ENCODE peak calls at places on chromosomes 11 and 22, in eight cellular contexts. A, G, X, R, O, Y, U and Q are unnamed samples.

GRCh38 chr11:65642014-65642671 is 4.2 kb downstream of the SIPA1 start:
- DNase-seq in A (no peak), G (no peak), X (no peak), R (no peak), O (no peak), Y (no peak), U (no peak), Q (no peak)

GRCh38 chr11:105838668-105839403 is 183.2 kb downstream of the MSANTD4 start:
- DNase-seq in A (no peak), G (no peak), X (no peak), R (peak; percentile 7), O (no peak), Y (no peak), U (no peak), Q (no peak)

GRCh38 chr11:82818399-82819043 is 81.7 kb downstream of the PRCP start:
- DNase-seq in A (no peak), G (no peak), X (no peak), R (no peak), O (no peak), Y (no peak), U (no peak), Q (no peak)

GRCh38 chr22:31138126-31138525 is 2.2 kb downstream of the PLA2G3 start:
- DNase-seq in A (no peak), G (no peak), X (no peak), R (no peak), O (no peak), Y (no peak), U (no peak), Q (no peak)

GRCh38 chr11:8988329-8989234 is 15.2 kb downstream of the NRIP3 start:
- DNase-seq in A (no peak), G (no peak), X (no peak), R (no peak), O (no peak), Y (no peak), U (no peak), Q (peak; percentile 5)

GRCh38 chr11:78354741-78355705 is 62.6 kb downstream of the GAB2 start:
- DNase-seq in A (no peak), G (no peak), X (no peak), R (no peak), O (no peak), Y (no peak), U (no peak), Q (no peak)

GRCh38 chr11:111531687-111532364 is 8.7 kb upstream of the LAYN start:
- DNase-seq in A (no peak), G (peak; percentile 81), X (peak; percentile 80), R (peak; percentile 71), O (no peak), Y (no peak), U (no peak), Q (no peak)

GRCh38 chr11:1453611-1454386 is 32.8 kb downstream of the MOB2 start:
- DNase-seq in A (no peak), G (peak; percentile 33), X (no peak), R (no peak), O (peak; percentile 69), Y (no peak), U (peak; percentile 81), Q (no peak)

GRCh38 chr11:120909676-120910215 is 114.2 kb upstream of the TBCEL start:
- DNase-seq in A (no peak), G (no peak), X (no peak), R (no peak), O (no peak), Y (no peak), U (no peak), Q (no peak)

GRCh38 chr11:62627718-62628117 is 5.9 kb upstream of the B3GAT3 start:
- DNase-seq in A (no peak), G (no peak), X (no peak), R (no peak), O (no peak), Y (no peak), U (no peak), Q (no peak)

DNA sequence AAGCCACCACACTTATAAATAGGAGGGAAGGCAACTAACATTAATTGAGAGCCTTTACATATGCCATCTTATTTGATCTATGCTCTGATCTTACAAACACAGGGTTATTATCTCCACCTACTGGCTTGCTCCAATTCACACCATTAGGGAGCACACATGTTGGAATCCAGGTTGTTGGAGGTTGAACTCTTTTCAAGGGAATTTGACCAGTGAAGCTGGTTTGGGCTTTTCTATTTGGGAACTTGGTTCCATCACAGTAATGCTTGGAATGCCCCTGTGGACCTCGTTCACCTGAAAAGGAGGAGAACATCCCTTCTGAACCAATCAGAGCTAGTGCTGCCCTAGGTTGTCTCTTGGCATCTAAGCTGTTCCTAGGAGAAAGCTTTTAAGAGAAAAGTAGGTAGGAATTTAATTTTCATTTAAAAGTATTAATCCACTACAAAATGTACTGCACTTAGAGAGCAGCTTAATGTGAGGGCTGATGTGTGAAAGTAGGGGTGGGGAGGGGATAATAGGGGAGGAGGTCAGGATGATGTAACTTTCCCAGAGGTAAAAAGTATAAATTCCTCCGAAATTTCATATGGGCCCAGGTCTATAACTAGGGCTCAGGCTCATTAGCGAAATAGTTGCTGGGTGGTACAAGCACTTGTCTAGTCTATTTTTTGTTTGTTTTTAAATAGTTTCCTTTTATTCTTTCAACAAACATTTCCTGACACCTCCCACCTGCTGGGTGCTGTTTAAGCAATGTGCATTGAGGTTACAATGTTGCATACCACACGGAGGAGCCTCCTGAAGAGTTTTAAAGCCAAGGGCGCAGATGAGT is 7.6 kb upstream of the MICAL2 start:
- DNase-seq in A (no peak), G (no peak), X (no peak), R (no peak), O (no peak), Y (no peak), U (no peak), Q (no peak)
- TF ChIP-seq CTCF in A (no peak), G (no peak), X (peak; percentile 31), R (peak; percentile 12), O (peak; percentile 16), Y (no peak), U (no peak), Q (peak; percentile 15)

GRCh38 chr22:41684194-41684593 is 4.5 kb downstream of the SNU13 start:
- DNase-seq in A (no peak), G (no peak), X (no peak), R (no peak), O (no peak), Y (no peak), U (no peak), Q (no peak)
- H3K4me3 ChIP-seq in A (no peak overlapping the region), G (no peak overlapping the region), X (no peak overlapping the region), R (no peak overlapping the region), O (no peak overlapping the region), Y (no peak overlapping the region), U (no peak overlapping the region), Q (no peak overlapping the region)

GRCh38 chr22:20433191-20433590 is 4.4 kb downstream of the SCARF2 start:
- DNase-seq in A (no peak), G (no peak), X (peak; percentile 28), R (no peak), O (no peak), Y (no peak), U (no peak), Q (no peak)

GRCh38 chr22:20434773-20435172 is 2.9 kb downstream of the SCARF2 start:
- DNase-seq in A (no peak), G (no peak), X (peak; percentile 46), R (no peak), O (no peak), Y (no peak), U (no peak), Q (no peak)

GRCh38 chr22:20435436-20436308 is 2.0 kb downstream of the SCARF2 start:
- DNase-seq in A (no peak), G (no peak), X (peak; percentile 47), R (no peak), O (no peak), Y (no peak), U (no peak), Q (no peak)

GRCh38 chr22:20433686-20434241 is 3.9 kb downstream of the SCARF2 start:
- DNase-seq in A (no peak), G (no peak), X (peak; percentile 34), R (no peak), O (no peak), Y (no peak), U (no peak), Q (no peak)

GRCh38 chr22:20434264-20434751 is 3.3 kb downstream of the SCARF2 start:
- DNase-seq in A (no peak), G (no peak), X (peak; percentile 27), R (no peak), O (no peak), Y (no peak), U (no peak), Q (no peak)
- H3K27me3 ChIP-seq in A (peaks cover 55% of the 10 kb centered on the region), G (peaks cover 93% of the 10 kb centered on the region), X (no peaks in the 10 kb centered on the region), R (no peaks in the 10 kb centered on the region), O (peaks cover 85% of the 10 kb centered on the region), Y (no peaks in the 10 kb centered on the region), U (no peaks in the 10 kb centered on the region), Q (no peaks in the 10 kb centered on the region)

DNA sequence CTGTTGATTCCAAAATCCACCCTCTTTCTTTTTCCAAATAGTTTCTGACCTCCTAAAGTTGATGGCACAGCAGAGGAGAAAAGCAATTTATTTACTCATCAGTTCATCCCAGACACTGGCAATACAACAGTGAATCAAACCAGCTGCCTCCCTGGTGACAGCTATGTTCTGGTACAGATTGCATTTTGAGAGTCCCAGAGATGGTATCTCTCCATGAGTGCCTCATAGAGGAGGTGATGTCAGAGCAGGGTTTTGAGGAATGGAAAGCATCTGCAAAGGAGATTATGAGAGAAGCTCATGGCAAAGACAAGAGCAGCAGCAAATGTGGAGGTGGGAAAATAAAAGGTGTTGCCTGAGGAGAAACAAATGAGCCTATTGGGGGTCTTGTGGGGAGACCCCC is 377.2 kb downstream of the MN1 start:
- DNase-seq in A (no peak), G (no peak), X (no peak), R (no peak), O (no peak), Y (no peak), U (no peak), Q (no peak)
- TF ChIP-seq CTCF in A (no peak), G (no peak), X (no peak), R (no peak), O (no peak), Y (no peak), U (no peak), Q (no peak)

DNA sequence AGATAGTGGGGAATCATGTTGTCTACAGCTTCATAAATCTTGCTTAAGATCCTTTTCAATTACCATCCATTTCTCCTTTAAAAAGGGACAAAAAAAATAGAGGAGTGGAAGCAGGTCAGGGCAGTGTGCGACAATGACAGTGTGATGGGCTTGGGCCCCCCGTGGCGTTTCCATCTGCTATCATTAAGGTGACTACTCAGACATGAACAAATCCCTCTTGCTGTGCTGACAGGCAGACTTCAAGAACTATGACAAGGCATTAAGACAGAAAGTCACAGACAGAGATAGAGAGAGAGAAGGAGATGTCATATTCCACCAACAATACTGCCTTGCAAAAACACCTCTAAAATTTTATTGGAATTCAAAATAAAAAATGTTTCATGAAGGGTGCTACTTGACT is 263.2 kb downstream of the DCDC1 start:
- DNase-seq in A (no peak), G (no peak), X (no peak), R (no peak), O (no peak), Y (no peak), U (no peak), Q (no peak)
- H3K4me3 ChIP-seq in A (no peak overlapping the region), G (no peak overlapping the region), X (no peak overlapping the region), R (no peak overlapping the region), O (no peak overlapping the region), Y (no peak overlapping the region), U (no peak overlapping the region), Q (no peak overlapping the region)